ENCODE peak calls at places on chromosomes 12 and 14, in seven cellular contexts. E, U, Y, T, V, Q and A are unnamed samples.
A peak's percentile ranks its signal among the peaks of the same experiment; 100 is the strongest.

GRCh38 chr12:21751517-21751916 is 23.0 kb downstream of the KCNJ8 start:
- DNase-seq in E (no peak), T (no peak), U (no peak), Y (no peak), Q (no peak), V (peak; percentile 33), A (no peak)

GRCh38 chr12:53645191-53645590 is 19.0 kb upstream of the ATF7 start:
- DNase-seq in U (no peak), V (no peak), Q (no peak), T (no peak), Y (no peak), E (no peak), A (no peak)

GRCh38 chr12:5395443-5396401 is 36.2 kb upstream of the NTF3 start:
- DNase-seq in Y (no peak), V (peak; percentile 99), U (no peak), Q (no peak), E (no peak), T (no peak), A (no peak)

GRCh38 chr12:28278960-28279359 is 88.7 kb downstream of the CCDC91 start:
- DNase-seq in Y (no peak), Q (no peak), U (no peak), T (no peak), V (no peak), E (no peak), A (no peak)

GRCh38 chr14:92676031-92676430 is 72.4 kb downstream of the LGMN start:
- DNase-seq in V (no peak), U (no peak), E (peak; percentile 56), Y (no peak), Q (no peak), T (no peak), A (no peak)

GRCh38 chr12:116790066-116790465 is 52.0 kb downstream of the RNFT2 start:
- DNase-seq in Q (no peak), V (no peak), E (no peak), Y (no peak), T (no peak), U (no peak), A (no peak)

GRCh38 chr14:54025661-54026060 is 69.0 kb upstream of the BMP4 start:
- DNase-seq in Y (no peak), U (no peak), T (no peak), V (no peak), Q (no peak), E (no peak), A (no peak)

GRCh38 chr12:52494518-52494917 is 1.5 kb upstream of the KRT6A start:
- DNase-seq in U (no peak), T (no peak), E (no peak), Y (no peak), V (no peak), Q (peak; percentile 57), A (no peak)

GRCh38 chr14:93744176-93744575 is 44.1 kb downstream of the PRIMA1 start:
- DNase-seq in U (no peak), T (no peak), Q (no peak), E (no peak), Y (no peak), V (no peak), A (no peak)